ENCODE peak calls at places on chromosomes 7 and 10, in nine cellular contexts. V, C, R, J, Q, W, I, T and Z are unnamed samples.

GRCh38 chr7:101108330-101108857 is 18.5 kb upstream of the SERPINE1 start:
- DNase-seq in V (no peak), J (peak; percentile 65), T (no peak), C (no peak), R (peak; percentile 64), I (peak; percentile 60), Q (no peak), W (no peak), Z (peak; percentile 51)

GRCh38 chr10:105615986-105616385 is 974.9 kb downstream of the SORCS3 start:
- DNase-seq in Q (no peak), T (no peak), C (no peak), I (no peak), V (no peak), J (peak; percentile 36), R (no peak), W (no peak), Z (no peak)

GRCh38 chr10:88120599-88121333 is 257.3 kb downstream of the PTEN start:
- DNase-seq in R (no peak), V (peak; percentile 86), I (no peak), T (no peak), Q (peak; percentile 59), J (no peak), C (no peak), W (no peak), Z (no peak)

GRCh38 chr10:100939763-100940344 is 27.1 kb downstream of the SLF2 start:
- DNase-seq in J (peak; percentile 16), C (no peak), T (peak; percentile 69), W (no peak), R (no peak), V (no peak), Q (no peak), I (no peak), Z (no peak)

GRCh38 chr10:119190353-119190752 is 11.7 kb upstream of the PRDX3 start:
- DNase-seq in J (peak; percentile 100), C (no peak), T (peak; percentile 99), W (peak; percentile 88), I (peak; percentile 48), Q (no peak), R (no peak), V (no peak), Z (no peak)

GRCh38 chr7:26891400-26892355 is 27.3 kb upstream of the SKAP2 start:
- DNase-seq in Q (no peak), W (peak; percentile 60), V (no peak), T (peak; percentile 41), C (no peak), J (peak; percentile 53), I (no peak), R (no peak), Z (no peak)

GRCh38 chr7:105707381-105707780 is 126.1 kb upstream of the EFCAB10 start:
- DNase-seq in I (no peak), C (no peak), V (no peak), J (peak; percentile 18), W (no peak), R (no peak), Q (no peak), T (peak; percentile 22), Z (no peak)

GRCh38 chr10:5655003-5655600 is 11.3 kb downstream of the ASB13 start:
- DNase-seq in V (no peak), J (no peak), Q (peak; percentile 91), T (no peak), W (no peak), C (peak; percentile 78), R (no peak), I (no peak), Z (no peak)

DNA sequence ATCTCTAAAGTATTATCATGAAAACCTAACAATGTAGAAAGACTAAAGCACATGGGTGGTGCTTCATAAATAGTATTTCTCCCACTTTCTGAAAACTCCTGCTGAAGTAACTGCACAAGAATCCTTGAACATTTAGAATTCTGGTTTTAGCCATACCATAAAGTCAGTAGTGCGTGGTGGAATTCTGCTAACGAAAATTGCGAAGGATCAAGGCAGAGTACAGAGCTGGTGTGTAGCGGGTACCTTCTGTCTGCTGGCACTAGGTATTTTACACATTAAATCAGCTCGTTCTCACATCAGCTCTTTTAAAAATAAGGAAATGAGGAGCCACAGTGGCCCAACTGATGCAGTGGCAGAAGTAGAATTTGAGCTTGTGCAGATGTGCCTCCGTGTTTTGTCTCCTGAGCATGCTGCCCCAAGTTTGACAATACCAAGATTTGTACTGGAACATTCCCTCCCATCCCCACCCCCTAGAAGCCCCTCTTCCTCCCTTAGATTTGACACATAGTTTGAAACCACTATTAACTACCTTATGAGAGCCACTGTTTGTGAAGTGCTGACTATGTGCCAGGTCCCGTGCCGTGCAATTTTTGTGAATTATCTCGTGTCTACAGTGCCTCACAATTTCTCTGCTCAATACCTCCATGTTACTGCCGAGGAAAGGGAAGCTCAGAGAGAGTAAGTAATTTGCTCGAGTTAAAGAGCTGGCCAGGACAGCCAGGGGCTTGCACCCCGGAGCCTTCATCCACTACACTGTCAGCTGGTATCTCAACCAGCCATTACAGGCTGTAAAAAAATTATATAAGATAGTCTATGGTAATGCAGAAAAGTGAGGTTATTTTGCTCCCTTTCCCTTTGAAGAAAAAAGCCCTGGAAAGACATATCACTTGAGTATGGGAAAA is 66.9 kb downstream of the EGFR start:
- DNase-seq in C (no peak), W (no peak), Q (no peak), I (no peak), J (peak; percentile 36), T (no peak), R (no peak), V (no peak), Z (no peak)
- H3K4me1 ChIP-seq in C (no peaks in the 10 kb centered on the region), W (peaks cover 44% of the 10 kb centered on the region), Q (peaks cover 22% of the 10 kb centered on the region), I (no peaks in the 10 kb centered on the region), J (peaks cover 33% of the 10 kb centered on the region), T (peaks cover 42% of the 10 kb centered on the region), R (no peaks in the 10 kb centered on the region), V (peaks cover 22% of the 10 kb centered on the region), Z (no peaks in the 10 kb centered on the region)

DNA sequence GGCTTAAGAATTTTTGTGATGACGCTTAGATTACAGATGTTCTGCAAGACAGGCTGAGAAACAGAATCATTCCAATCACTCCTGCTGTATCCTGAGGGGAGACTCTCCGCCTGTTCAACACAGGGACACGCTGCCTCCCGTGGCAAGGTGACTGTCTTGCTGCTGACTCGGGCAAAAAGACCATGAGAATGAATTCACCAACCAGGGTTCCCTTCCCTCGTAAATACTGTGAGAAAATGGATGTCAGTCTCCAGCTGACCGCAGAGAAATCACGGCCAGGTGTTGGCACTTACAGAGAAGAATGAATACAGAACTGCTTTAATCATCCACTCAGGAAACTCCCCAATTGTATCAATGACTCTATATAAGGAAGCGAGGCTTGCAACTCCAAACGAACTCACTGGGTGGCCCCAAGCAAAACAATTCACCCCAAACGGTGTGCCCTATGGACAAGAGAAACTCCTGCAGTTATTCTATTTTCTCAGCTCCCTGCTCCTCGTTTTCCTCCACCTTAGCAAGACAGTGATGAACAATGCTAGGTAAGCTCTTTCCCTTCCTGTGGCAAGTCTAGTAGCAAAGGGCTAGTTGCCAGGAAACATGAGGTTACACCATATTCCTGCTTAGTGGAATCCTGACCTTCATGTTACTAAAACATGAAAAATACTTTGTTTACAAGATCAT is 22.8 kb downstream of the GNA12 start:
- DNase-seq in Q (peak; percentile 67), C (no peak), W (peak; percentile 68), I (peak; percentile 53), R (no peak), V (no peak), T (peak; percentile 83), J (peak; percentile 91), Z (no peak)
- TF ChIP-seq CTCF in Q (peak; percentile 51), C (no peak), W (peak; percentile 39), I (peak; percentile 12), R (no peak), V (no peak), T (no peak), J (no peak), Z (no peak)

GRCh38 chr7:151717918-151718317 is 159.0 kb downstream of the PRKAG2 start:
- DNase-seq in V (no peak), C (no peak), Q (no peak), R (no peak), T (no peak), W (no peak), J (no peak), I (no peak), Z (no peak)

GRCh38 chr7:151714201-151714600 is 162.7 kb downstream of the PRKAG2 start:
- DNase-seq in C (no peak), I (no peak), W (no peak), J (no peak), R (no peak), V (no peak), T (no peak), Q (no peak), Z (no peak)

GRCh38 chr7:151717415-151717814 is 159.5 kb downstream of the PRKAG2 start:
- DNase-seq in I (no peak), V (no peak), T (no peak), Q (no peak), R (no peak), C (peak; percentile 41), J (no peak), W (no peak), Z (no peak)

GRCh38 chr7:151715661-151716338 is 161.1 kb downstream of the PRKAG2 start:
- DNase-seq in J (no peak), I (no peak), V (no peak), C (peak; percentile 63), W (no peak), Q (no peak), R (no peak), T (no peak), Z (no peak)

GRCh38 chr7:151716339-151716722 is 160.6 kb downstream of the PRKAG2 start:
- DNase-seq in R (no peak), C (peak; percentile 69), J (no peak), V (no peak), W (no peak), T (no peak), Q (no peak), I (no peak), Z (no peak)
- H3K4me1 ChIP-seq in R (no peaks in the 10 kb centered on the region), C (no peaks in the 10 kb centered on the region), J (no peaks in the 10 kb centered on the region), V (no peaks in the 10 kb centered on the region), W (no peaks in the 10 kb centered on the region), T (no peaks in the 10 kb centered on the region), Q (peaks cover 6% of the 10 kb centered on the region), I (no peaks in the 10 kb centered on the region), Z (no peaks in the 10 kb centered on the region)

GRCh38 chr10:133306941-133307379 is 1.7 kb downstream of the TUBGCP2 start:
- DNase-seq in T (no peak), W (no peak), Q (no peak), J (no peak), V (peak; percentile 81), I (no peak), C (no peak), R (no peak), Z (no peak)

GRCh38 chr10:133307776-133308430 is 769 bp downstream of the TUBGCP2 start:
- DNase-seq in W (peak; percentile 83), T (peak; percentile 58), Q (peak; percentile 86), V (peak; percentile 94), R (peak; percentile 64), C (peak; percentile 93), I (peak; percentile 80), J (peak; percentile 57), Z (peak; percentile 47)

GRCh38 chr10:133309111-133309719 is 501 bp downstream of the ZNF511 start:
- DNase-seq in T (peak; percentile 85), Q (peak; percentile 83), W (peak; percentile 88), C (peak; percentile 98), J (peak; percentile 84), R (peak; percentile 87), I (peak; percentile 90), V (peak; percentile 98), Z (peak; percentile 93)

GRCh38 chr10:133309720-133310398 is 1.1 kb downstream of the ZNF511 start:
- DNase-seq in Q (no peak), C (peak; percentile 78), I (no peak), J (no peak), T (no peak), W (peak; percentile 35), V (peak; percentile 90), R (no peak), Z (peak; percentile 51)

DNA sequence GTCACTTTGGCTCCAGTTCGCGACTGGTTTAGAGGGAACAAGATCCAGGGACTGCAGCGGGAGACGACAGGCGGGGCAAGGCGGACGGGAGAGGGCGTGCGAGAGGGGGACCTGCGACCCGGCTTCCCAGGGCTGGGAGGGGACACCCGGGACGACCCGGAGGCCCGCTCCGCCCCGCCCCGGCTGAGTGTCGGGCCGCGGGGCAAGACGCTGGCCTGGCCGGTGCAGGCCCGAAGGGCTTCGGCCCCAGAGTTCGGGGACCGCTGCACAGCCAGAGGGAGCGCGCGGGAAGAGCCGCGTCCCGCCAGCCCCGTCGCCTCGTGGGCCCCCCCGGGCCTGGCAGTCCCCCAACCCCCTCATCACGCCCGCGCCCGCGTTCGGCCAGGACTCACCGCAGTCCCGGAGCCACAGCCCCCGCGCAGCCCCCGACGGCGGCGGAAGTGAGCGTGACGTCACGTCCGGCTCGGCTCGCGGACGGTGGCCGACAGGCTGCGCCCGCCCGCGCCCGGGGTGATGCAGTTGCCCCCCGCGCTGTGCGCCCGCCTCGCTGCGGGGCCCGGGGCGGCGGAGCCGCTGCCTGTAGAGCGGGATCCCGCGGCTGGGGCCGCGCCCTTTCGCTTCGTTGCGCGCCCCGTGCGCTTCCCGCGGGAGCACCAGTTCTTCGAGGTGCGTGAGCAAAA is at the start of the genes TUBGCP2 and ZNF511:
- DNase-seq in Q (peak; percentile 91), I (peak; percentile 90), V (peak; percentile 97), R (peak; percentile 72), W (peak; percentile 72), T (peak; percentile 79), C (peak; percentile 85), J (peak; percentile 82), Z (peak; percentile 80)
- TF ChIP-seq CTCF in Q (no peak), I (no peak), V (no peak), R (no peak), W (no peak), T (peak; percentile 19), C (no peak), J (peak; percentile 18), Z (peak; percentile 20)